ENCODE peak calls at places on chromosome 7, in seven cellular contexts. X is ovary; J is CD4-positive, alpha-beta T cell; A is tibial nerve; P is adipocyte; S is GM23248; W is spleen. R is an unnamed sample.
A peak's percentile ranks its signal among the peaks of the same experiment; 100 is the strongest.

GRCh38 chr7:879093-879492 is 2.7 kb downstream of the GET4 start:
- DNase-seq in X (no peak), J (no peak), A (no peak), P (no peak), S (no peak), W (peak; percentile 80), R (no peak)

GRCh38 chr7:47335071-47335470 is 246.8 kb downstream of the TNS3 start:
- DNase-seq in X (no peak), J (no peak), A (no peak), P (no peak), S (no peak), W (peak; percentile 54), R (no peak)

GRCh38 chr7:10888861-10889260 is 84.8 kb upstream of the PHF14 start:
- DNase-seq in X (no peak), J (no peak), A (no peak), P (no peak), S (no peak), W (no peak), R (no peak)

GRCh38 chr7:92246363-92247101 is 758 bp downstream of the ANKIB1 start:
- DNase-seq in X (peak; percentile 13), J (no peak), A (no peak), P (peak; percentile 56), S (peak; percentile 61), W (peak; percentile 81), R (no peak)

GRCh38 chr7:144854839-144855424 is 19.1 kb upstream of the TPK1 start:
- DNase-seq in X (no peak), J (no peak), A (no peak), P (peak; percentile 47), S (peak; percentile 50), W (no peak), R (no peak)

GRCh38 chr7:45057853-45058252 is 30.9 kb downstream of the NACAD start:
- DNase-seq in X (no peak), J (no peak), A (no peak), P (no peak), S (no peak), W (peak; percentile 43), R (no peak)

GRCh38 chr7:47991270-47991669 is 11.9 kb upstream of the HUS1 start:
- DNase-seq in X (no peak), J (no peak), A (no peak), P (no peak), S (no peak), W (no peak), R (no peak)

GRCh38 chr7:29277436-29278215 is 83.1 kb downstream of the CHN2 start:
- DNase-seq in X (no peak), J (no peak), A (no peak), P (no peak), S (no peak), W (no peak), R (no peak)

GRCh38 chr7:111005445-111005844 is 85.5 kb upstream of the LRRN3 start:
- DNase-seq in X (no peak), J (no peak), A (no peak), P (no peak), S (peak; percentile 21), W (no peak), R (no peak)

GRCh38 chr7:66535414-66536329 is 93.0 kb upstream of the KCTD7 start:
- DNase-seq in X (peak; percentile 55), J (no peak), A (no peak), P (no peak), S (no peak), W (no peak), R (no peak)

GRCh38 chr7:127393370-127394058 is 1.0 kb upstream of the ZNF800 start:
- DNase-seq in X (no peak), J (no peak), A (no peak), P (peak; percentile 74), S (peak; percentile 42), W (peak; percentile 78), R (no peak)

GRCh38 chr7:19215421-19215820 is 70.2 kb upstream of the FERD3L start:
- DNase-seq in X (no peak), J (no peak), A (no peak), P (peak; percentile 85), S (peak; percentile 84), W (no peak), R (no peak)

GRCh38 chr7:154610903-154611302 is 392.0 kb downstream of the PAXIP1 start:
- DNase-seq in X (no peak), J (no peak), A (no peak), P (no peak), S (no peak), W (no peak), R (no peak)

GRCh38 chr7:96224682-96225081 is 97.2 kb downstream of the SLC25A13 start:
- DNase-seq in X (no peak), J (no peak), A (no peak), P (no peak), S (no peak), W (no peak), R (no peak)

GRCh38 chr7:45146531-45147379 is 10.8 kb upstream of the RAMP3 start:
- DNase-seq in X (no peak), J (no peak), A (no peak), P (no peak), S (no peak), W (peak; percentile 56), R (no peak)

GRCh38 chr7:111829221-111829620 is 266.9 kb upstream of the IMMP2L start:
- DNase-seq in X (no peak), J (no peak), A (no peak), P (no peak), S (no peak), W (no peak), R (no peak)

GRCh38 chr7:38321050-38321449 is 47.6 kb upstream of the TARP start:
- DNase-seq in X (no peak), J (no peak), A (no peak), P (no peak), S (no peak), W (no peak), R (no peak)

GRCh38 chr7:121395494-121395960 is 581 bp downstream of the FAM3C start:
- DNase-seq in X (peak; percentile 25), J (peak; percentile 21), A (no peak), P (peak; percentile 48), S (peak; percentile 61), W (peak; percentile 91), R (peak; percentile 40)

GRCh38 chr7:85191383-85191782 is 4.5 kb upstream of the SEMA3D start:
- DNase-seq in X (no peak), J (no peak), A (no peak), P (peak; percentile 76), S (peak; percentile 54), W (no peak), R (no peak)

GRCh38 chr7:20651960-20652544 is 36.6 kb downstream of the ABCB5 start:
- DNase-seq in X (no peak), J (no peak), A (no peak), P (peak; percentile 57), S (peak; percentile 54), W (no peak), R (no peak)

GRCh38 chr7:107981466-107981865 is 21.5 kb downstream of the LAMB1 start:
- DNase-seq in X (no peak), J (no peak), A (no peak), P (no peak), S (no peak), W (no peak), R (no peak)

GRCh38 chr7:151057038-151057736 is 510 bp downstream of the CDK5 start:
- DNase-seq in X (no peak), J (no peak), A (no peak), P (no peak), S (no peak), W (no peak), R (no peak)

GRCh38 chr7:41574377-41574776 is 128.5 kb downstream of the INHBA start:
- DNase-seq in X (no peak), J (no peak), A (no peak), P (peak; percentile 53), S (peak; percentile 63), W (no peak), R (no peak)

GRCh38 chr7:5699951-5700384 is 81.5 kb downstream of the RNF216 start:
- DNase-seq in X (no peak), J (peak; percentile 28), A (no peak), P (no peak), S (no peak), W (no peak), R (peak; percentile 70)

GRCh38 chr7:1709281-1709680 is 39.2 kb downstream of the ELFN1 start:
- DNase-seq in X (no peak), J (no peak), A (no peak), P (no peak), S (no peak), W (peak; percentile 15), R (no peak)

GRCh38 chr7:138565071-138565450 is 105.0 kb downstream of the TRIM24 start:
- DNase-seq in X (no peak), J (no peak), A (no peak), P (no peak), S (no peak), W (no peak), R (no peak)
- H3K9me3 ChIP-seq in X (peaks cover 22% of the 10 kb centered on the region), J (peaks cover 41% of the 10 kb centered on the region), A (peaks cover 28% of the 10 kb centered on the region), P (peaks cover 34% of the 10 kb centered on the region), S (no peaks in the 10 kb centered on the region), W (peaks cover 76% of the 10 kb centered on the region), R (peaks cover 9% of the 10 kb centered on the region)

DNA sequence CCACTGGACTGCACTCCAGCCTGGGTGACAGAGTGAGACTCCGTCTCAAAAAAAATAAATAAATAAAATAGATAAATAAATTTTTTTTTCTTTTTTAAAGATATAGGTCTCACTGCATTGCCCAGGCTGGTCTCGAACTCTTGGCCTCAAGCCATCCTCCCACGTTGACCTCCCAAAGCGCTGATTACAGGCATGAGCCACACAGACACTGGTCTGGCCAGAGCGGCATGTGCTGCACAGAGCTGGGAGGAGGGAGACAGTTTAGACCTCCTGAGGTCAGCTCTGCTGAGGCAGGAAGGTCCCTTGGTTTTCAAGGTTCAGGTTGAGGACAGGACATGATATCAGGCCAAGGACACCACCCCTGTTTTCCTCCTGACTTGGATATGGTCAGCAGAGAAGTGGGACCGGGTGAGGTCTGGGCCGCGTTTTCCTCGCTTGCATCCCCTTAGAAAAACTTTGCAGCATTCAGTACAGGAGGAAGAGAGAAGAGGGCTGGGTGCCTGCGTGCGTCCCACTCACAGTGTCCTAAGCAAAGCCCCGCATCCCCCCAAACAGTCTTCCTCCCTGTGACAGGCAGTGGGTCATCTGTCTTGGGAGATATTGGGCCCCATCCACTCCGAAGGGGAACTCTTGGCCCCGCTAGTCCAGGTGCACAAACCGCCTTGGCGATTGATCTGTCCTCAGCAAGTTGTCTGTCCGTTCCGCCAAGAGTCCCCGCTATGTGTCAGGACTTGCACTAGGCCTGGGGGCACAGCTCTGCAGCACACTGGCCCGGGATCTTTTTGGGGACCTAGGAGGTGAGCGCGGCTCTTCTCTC is 56.1 kb downstream of the ZNF727 start:
- DNase-seq in X (no peak), J (no peak), A (no peak), P (no peak), S (no peak), W (no peak), R (no peak)
- H3K9me3 ChIP-seq in X (peaks cover 4% of the 10 kb centered on the region), J (peaks cover 6% of the 10 kb centered on the region), A (no peaks in the 10 kb centered on the region), P (peaks cover 10% of the 10 kb centered on the region), S (no peaks in the 10 kb centered on the region), W (peaks cover 73% of the 10 kb centered on the region), R (no peaks in the 10 kb centered on the region)

GRCh38 chr7:157940497-157940896 is 603.7 kb downstream of the DNAJB6 start:
- DNase-seq in X (no peak), J (no peak), A (no peak), P (no peak), S (no peak), W (no peak), R (no peak)
- H3K9me3 ChIP-seq in X (no peaks in the 10 kb centered on the region), J (no peaks in the 10 kb centered on the region), A (no peaks in the 10 kb centered on the region), P (no peaks in the 10 kb centered on the region), S (no peaks in the 10 kb centered on the region), W (no peaks in the 10 kb centered on the region), R (no peaks in the 10 kb centered on the region)

DNA sequence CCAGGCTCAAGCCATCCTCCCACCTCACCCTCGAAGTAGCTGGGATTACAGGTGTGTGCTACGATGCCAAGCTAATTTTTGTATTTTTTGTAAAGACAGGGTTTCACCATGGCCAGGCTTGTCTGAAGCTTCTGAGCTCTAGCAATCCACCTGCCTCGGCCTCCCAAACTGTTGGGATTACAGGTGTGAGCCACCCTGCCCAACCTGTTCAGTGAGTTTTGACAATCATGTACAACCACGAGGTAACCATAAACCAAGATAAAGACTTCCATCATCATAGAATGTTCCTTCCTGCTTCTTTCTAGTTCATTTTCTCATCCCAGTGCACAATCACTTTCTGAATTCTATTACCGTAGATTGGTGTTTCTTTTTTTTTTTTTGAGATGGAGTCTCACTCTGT is 30.5 kb upstream of the MKRN1 start:
- DNase-seq in X (no peak), J (no peak), A (no peak), P (no peak), S (no peak), W (no peak), R (no peak)
- H3K9me3 ChIP-seq in X (no peaks in the 10 kb centered on the region), J (no peaks in the 10 kb centered on the region), A (no peaks in the 10 kb centered on the region), P (no peaks in the 10 kb centered on the region), S (no peaks in the 10 kb centered on the region), W (no peaks in the 10 kb centered on the region), R (no peaks in the 10 kb centered on the region)

R was measured in T-helper 17 cell.